ENCODE peak calls at places on chromosomes 6 and 20, in five cellular contexts. D is GM03348; Y is WTC11; Q is activated T-helper 1 cell treated with anti-CD3 and anti-CD28 coated beads, Interleukin-12 subunit alpha, Interleukin-12 subunit beta, Interleukin-2, Interleukin-4 antibody, amounts not matched to agents 30 ng/mL and 10 ng/mL and 1 ng/mL, durations not matched to agents 14 hours and 24 hours and 36 hours; I is HT1080. P is an unnamed sample.

GRCh38 chr20:5400164-5400762 is 83.5 kb upstream of the PROKR2 start:
- DNase-seq in D (peak; percentile 13), I (no peak), Q (no peak), Y (peak; percentile 42), P (peak; percentile 54)

GRCh38 chr6:21264288-21264818 is 329.2 kb upstream of the SOX4 start:
- DNase-seq in Q (no peak), D (no peak), I (no peak), Y (no peak), P (no peak)

GRCh38 chr6:49668083-49668511 is 31.5 kb upstream of the RHAG start:
- DNase-seq in D (no peak), Y (no peak), Q (no peak), I (peak; percentile 21), P (no peak)

GRCh38 chr6:30880563-30881252 is 3.6 kb upstream of the DDR1 start:
- DNase-seq in Q (no peak), Y (peak; percentile 77), I (no peak), D (no peak), P (no peak)

GRCh38 chr6:121592955-121593665 is 157.7 kb downstream of the GJA1 start:
- DNase-seq in D (no peak), Y (no peak), Q (no peak), I (no peak), P (no peak)

GRCh38 chr20:5774438-5774837 is 24.2 kb downstream of the SHLD1 start:
- DNase-seq in Y (no peak), D (no peak), I (no peak), Q (no peak), P (no peak)

GRCh38 chr6:47752801-47753200 is 29.0 kb upstream of the OPN5 start:
- DNase-seq in D (no peak), Q (no peak), I (no peak), Y (no peak), P (no peak)

GRCh38 chr6:18019539-18020534 is 32.4 kb upstream of the KIF13A start:
- DNase-seq in Q (no peak), D (peak; percentile 27), I (no peak), Y (no peak), P (no peak)

GRCh38 chr6:157145656-157146285 is 177.5 kb downstream of the TMEM242 start:
- DNase-seq in Y (no peak), D (no peak), Q (no peak), I (no peak), P (no peak)

GRCh38 chr6:7238900-7239589 is 74.0 kb downstream of the SSR1 start:
- DNase-seq in I (peak; percentile 67), Y (peak; percentile 89), Q (peak; percentile 53), D (peak; percentile 74), P (peak; percentile 85)

GRCh38 chr6:158808918-158809678 is 10.1 kb downstream of the EZR start:
- DNase-seq in Q (no peak), D (no peak), Y (no peak), I (no peak), P (no peak)

GRCh38 chr6:121932071-121933009 is 467.1 kb upstream of the HSF2 start:
- DNase-seq in Q (no peak), Y (peak; percentile 69), D (peak; percentile 88), I (peak; percentile 81), P (peak; percentile 28)

GRCh38 chr20:145877-146276 is 3.5 kb downstream of the DEFB126 start:
- DNase-seq in Y (no peak), Q (no peak), D (no peak), I (no peak), P (no peak)